ENCODE peak calls at places on chromosome 1, in four cellular contexts. M, B, Q and S are unnamed samples.

GRCh38 chr1:14881775-14882672 is 271.5 kb upstream of the TMEM51 start:
- DNase-seq in Q (no peak), B (no peak), M (peak; percentile 27), S (no peak)

GRCh38 chr1:68600049-68600661 is 103.3 kb upstream of the DEPDC1 start:
- DNase-seq in B (no peak), M (peak; percentile 43), Q (no peak), S (no peak)

GRCh38 chr1:21575351-21575942 is 66.2 kb downstream of the ALPL start:
- DNase-seq in B (no peak), Q (no peak), M (no peak), S (no peak)

GRCh38 chr1:14334336-14335176 is 263.9 kb upstream of the KAZN start:
- DNase-seq in M (peak; percentile 12), B (no peak), Q (no peak), S (no peak)

GRCh38 chr1:93304716-93305138 is 41.0 kb upstream of the DR1 start:
- DNase-seq in Q (peak; percentile 23), M (peak; percentile 82), B (no peak), S (no peak)

GRCh38 chr1:247373721-247374141 is 42.1 kb upstream of the ZNF496 start:
- DNase-seq in Q (no peak), B (no peak), M (peak; percentile 52), S (peak; percentile 68)

GRCh38 chr1:71427066-71427465 is 346.2 kb upstream of the ZRANB2 start:
- DNase-seq in Q (no peak), M (no peak), B (no peak), S (no peak)

GRCh38 chr1:164773146-164773545 is 214.2 kb downstream of the PBX1 start:
- DNase-seq in B (no peak), Q (no peak), M (no peak), S (no peak)

GRCh38 chr1:27658951-27659496 is 13.0 kb downstream of the IFI6 start:
- DNase-seq in B (no peak), Q (no peak), M (peak; percentile 63), S (no peak)

GRCh38 chr1:93964096-93964776 is 55.0 kb upstream of the GCLM start:
- DNase-seq in Q (no peak), M (no peak), B (no peak), S (no peak)

GRCh38 chr1:42932442-42932941 is 26.2 kb downstream of the SLC2A1 start:
- DNase-seq in B (no peak), M (no peak), Q (no peak), S (no peak)

GRCh38 chr1:233614743-233615521 is 1.0 kb downstream of the KCNK1 start:
- DNase-seq in Q (no peak), M (no peak), B (peak; percentile 7), S (no peak)

GRCh38 chr1:25190260-25190659 is 42.0 kb downstream of the SYF2 start:
- DNase-seq in B (no peak), Q (no peak), M (no peak), S (no peak)

GRCh38 chr1:119159963-119160362 is 19.5 kb upstream of the WARS2 start:
- DNase-seq in Q (no peak), B (no peak), M (peak; percentile 45), S (no peak)

GRCh38 chr1:30809514-30810263 is 52.1 kb upstream of the LAPTM5 start:
- DNase-seq in B (no peak), M (peak; percentile 91), Q (peak; percentile 41), S (no peak)

GRCh38 chr1:41819069-41819468 is 99.7 kb downstream of the HIVEP3 start:
- DNase-seq in B (no peak), M (no peak), Q (no peak), S (no peak)

GRCh38 chr1:117671781-117672501 is 66.1 kb downstream of the TENT5C start:
- DNase-seq in B (peak; percentile 36), Q (no peak), M (peak; percentile 72), S (peak; percentile 75)

GRCh38 chr1:111847519-111847918 is 91.8 kb downstream of the DDX20 start:
- DNase-seq in Q (no peak), B (no peak), M (no peak), S (no peak)

GRCh38 chr1:177384461-177384860 is 213.7 kb downstream of the BRINP2 start:
- DNase-seq in Q (no peak), M (peak; percentile 27), B (no peak), S (no peak)

GRCh38 chr1:200351826-200352549 is 57.8 kb downstream of the ZNF281 start:
- DNase-seq in Q (peak; percentile 98), M (peak; percentile 96), B (no peak), S (peak; percentile 46)

GRCh38 chr1:232150770-232151548 is 479.0 kb downstream of the SIPA1L2 start:
- DNase-seq in Q (no peak), M (no peak), B (no peak), S (no peak)

GRCh38 chr1:218957971-218958370 is 215.7 kb upstream of the LYPLAL1 start:
- DNase-seq in M (no peak), B (no peak), Q (no peak), S (no peak)

GRCh38 chr1:242689378-242689777 is 164.9 kb upstream of the PLD5 start:
- DNase-seq in Q (no peak), M (no peak), B (no peak), S (no peak)

GRCh38 chr1:55717111-55717510 is 501.9 kb upstream of the USP24 start:
- DNase-seq in M (no peak), B (no peak), Q (no peak), S (no peak)

GRCh38 chr1:237342730-237343129 is 300.7 kb downstream of the RYR2 start:
- DNase-seq in B (no peak), Q (no peak), M (no peak), S (no peak)

GRCh38 chr1:95255826-95256225 is 21.8 kb downstream of the RWDD3 start:
- DNase-seq in M (no peak), Q (no peak), B (no peak), S (no peak)
- H3K4me3 ChIP-seq in M (no peak overlapping the region), Q (no peak overlapping the region), B (no peak overlapping the region), S (no peak overlapping the region)

GRCh38 chr1:229582715-229583114 is 24.2 kb upstream of the ABCB10 start:
- DNase-seq in Q (no peak), B (no peak), M (no peak), S (no peak)

GRCh38 chr1:229581485-229581884 is 23.0 kb upstream of the ABCB10 start:
- DNase-seq in B (no peak), Q (no peak), M (no peak), S (no peak)

GRCh38 chr1:229579101-229579651 is 20.7 kb upstream of the ABCB10 start:
- DNase-seq in B (no peak), M (peak; percentile 63), Q (no peak), S (no peak)

GRCh38 chr1:229585338-229585737 is 26.8 kb upstream of the ABCB10 start:
- DNase-seq in M (no peak), Q (no peak), B (no peak), S (no peak)

DNA sequence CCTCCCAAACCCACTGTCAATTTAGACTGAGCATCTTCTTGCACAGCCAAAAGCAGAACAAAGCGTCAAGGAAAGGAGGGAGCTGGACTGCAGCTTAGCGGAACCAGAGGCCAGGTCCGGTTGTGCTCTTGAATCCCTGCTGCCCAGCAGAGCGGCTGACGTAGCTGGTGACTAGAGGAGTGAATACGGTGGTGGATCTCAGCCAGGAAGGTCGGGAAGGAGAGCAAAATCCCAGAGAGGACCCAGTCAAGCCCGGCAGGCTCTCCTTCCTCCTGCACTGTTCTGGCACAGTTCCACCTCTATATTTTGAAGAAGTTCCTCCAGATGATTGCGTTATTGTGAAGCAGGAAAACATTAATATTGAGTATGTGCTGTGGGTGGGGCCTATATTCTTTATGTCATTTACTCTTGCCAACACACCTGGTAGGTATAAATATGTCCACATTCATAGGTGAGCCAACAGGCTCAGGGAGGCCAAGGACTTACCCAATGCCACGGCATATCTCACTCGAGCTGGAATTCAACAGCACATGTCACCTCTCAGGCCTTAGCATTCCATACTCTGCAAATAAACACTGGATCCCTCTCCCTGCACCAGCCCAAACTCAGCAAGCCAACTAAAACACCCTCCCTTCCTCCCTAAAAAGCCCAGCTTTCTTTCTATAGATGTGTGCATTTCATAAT is 23.6 kb upstream of the ABCB10 start:
- DNase-seq in B (peak; percentile 9), M (peak; percentile 69), Q (no peak), S (no peak)
- H3K4me3 ChIP-seq in B (peak overlapping the region; percentile 10), M (no peak overlapping the region), Q (no peak overlapping the region), S (no peak overlapping the region)

DNA sequence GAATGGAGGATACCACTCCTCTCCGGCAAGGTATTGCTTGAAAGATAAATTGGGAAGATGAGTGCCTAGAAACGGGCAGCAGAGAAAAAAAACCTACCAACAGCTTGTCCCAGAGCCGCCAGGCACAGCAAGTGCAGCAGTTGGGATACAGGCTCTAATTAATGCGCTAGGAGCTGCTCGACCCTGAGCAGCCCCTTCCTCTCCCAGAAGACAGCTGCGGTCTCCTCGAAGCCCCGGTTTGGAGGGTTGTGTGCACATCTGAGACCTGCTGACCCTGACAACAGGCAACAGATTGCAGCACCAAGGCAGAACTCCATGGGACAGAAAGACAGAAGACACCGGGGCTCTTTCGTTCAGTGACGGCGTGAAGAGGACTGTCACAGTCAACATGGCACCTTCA is 101.4 kb downstream of the TSEN15 start:
- DNase-seq in B (no peak), M (no peak), Q (no peak), S (no peak)
- H3K4me3 ChIP-seq in B (peak overlapping the region; percentile 41), M (peak overlapping the region; percentile 29), Q (peak overlapping the region; percentile 39), S (peak overlapping the region; percentile 40)

GRCh38 chr1:153790282-153790995 is 15.2 kb downstream of the SLC27A3 start:
- DNase-seq in Q (no peak), M (peak; percentile 94), B (peak; percentile 46), S (peak; percentile 93)

GRCh38 chr1:153790996-153791855 is 16.0 kb downstream of the SLC27A3 start:
- DNase-seq in Q (peak; percentile 72), B (no peak), M (peak; percentile 92), S (no peak)

GRCh38 chr1:153792631-153793041 is 17.4 kb downstream of the SLC27A3 start:
- DNase-seq in Q (no peak), B (no peak), M (no peak), S (no peak)

GRCh38 chr1:153791856-153792253 is 16.6 kb downstream of the SLC27A3 start:
- DNase-seq in M (peak; percentile 41), Q (no peak), B (no peak), S (no peak)

GRCh38 chr1:153789478-153790148 is 14.4 kb downstream of the SLC27A3 start:
- DNase-seq in Q (no peak), M (peak; percentile 16), B (peak; percentile 49), S (no peak)
- H3K4me3 ChIP-seq in Q (no peak overlapping the region), M (no peak overlapping the region), B (peak overlapping the region; percentile 4), S (peak overlapping the region; percentile 0)

DNA sequence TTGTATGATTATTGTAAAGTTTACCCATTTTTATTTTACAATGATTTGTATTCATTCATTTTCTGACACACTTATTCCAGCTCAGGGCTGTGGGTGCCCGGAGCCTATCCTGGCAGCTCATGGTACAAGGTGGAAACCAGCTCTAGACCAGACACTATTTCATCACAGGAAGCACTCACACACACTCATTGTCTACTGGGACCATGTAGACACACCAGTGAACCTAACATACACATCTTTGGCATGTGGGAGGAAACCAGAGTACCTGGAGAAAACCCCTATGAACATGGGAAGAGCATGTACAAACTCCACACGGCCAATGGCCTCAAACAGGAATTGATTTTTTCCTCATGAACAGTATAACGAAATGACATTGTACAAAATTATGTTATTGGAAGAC is 2.4 kb downstream of the DTL start:
- DNase-seq in Q (no peak), B (no peak), M (no peak), S (no peak)
- H3K4me3 ChIP-seq in Q (no peak overlapping the region), B (no peak overlapping the region), M (no peak overlapping the region), S (no peak overlapping the region)

GRCh38 chr1:209569445-209570207 is 13.9 kb upstream of the CAMK1G start:
- DNase-seq in Q (peak; percentile 21), B (peak; percentile 59), M (peak; percentile 86), S (peak; percentile 83)
- H3K4me3 ChIP-seq in Q (no peak overlapping the region), B (no peak overlapping the region), M (no peak overlapping the region), S (no peak overlapping the region)

GRCh38 chr1:156490401-156491032 is 10.1 kb downstream of the MEF2D start:
- DNase-seq in M (no peak), B (no peak), Q (no peak), S (no peak)
- H3K4me3 ChIP-seq in M (no peak overlapping the region), B (peak overlapping the region; percentile 4), Q (peak overlapping the region; percentile 32), S (peak overlapping the region; percentile 20)

GRCh38 chr1:90723561-90724108 is 6.5 kb upstream of the BARHL2 start:
- DNase-seq in B (no peak), M (no peak), Q (no peak), S (no peak)
- H3K4me3 ChIP-seq in B (peak overlapping the region; percentile 7), M (peak overlapping the region; percentile 19), Q (peak overlapping the region; percentile 3), S (no peak overlapping the region)